ENCODE peak calls at places on chromosomes 6 and 20, in eight cellular contexts. K is choroid plexus epithelial cell, U is fibroblast of lung, M is fibroblast of mammary gland, L is fibroblast of pulmonary artery, S is epithelial cell of esophagus, P is AG10803, F is adrenal gland. I is an unnamed sample.

GRCh38 chr20:58851221-58851968 is 693 bp upstream of the GNAS-AS1 start:
- DNase-seq in S (no peak), L (no peak), M (no peak), K (no peak), F (no peak), U (no peak), P (no peak), I (no peak)

GRCh38 chr20:44909872-44910689 is at the start of gene PABPC1L:
- DNase-seq in K (peak), L (peak), U (peak), P (peak), F (peak), S (peak), M (peak), I (peak)

GRCh38 chr6:49551126-49551865 is 828 bp downstream of the C6orf141 start:
- DNase-seq in M (no peak), K (peak), U (peak), L (no peak), F (no peak), P (peak), S (peak), I (no peak)

GRCh38 chr6:72322778-72323177 is 299.1 kb upstream of the KCNQ5 start:
- DNase-seq in L (peak), P (peak), K (peak), F (no peak), M (peak), U (peak), S (no peak), I (peak)

GRCh38 chr6:37524025-37524647 is 24.4 kb upstream of the CCDC167 start:
- DNase-seq in P (no peak), S (peak), K (peak), M (peak), F (no peak), L (peak), U (peak), I (peak)

GRCh38 chr6:160088069-160088773 is 33.4 kb upstream of the SLC22A1 start:
- DNase-seq in L (peak), K (peak), F (peak), P (peak), M (peak), U (peak), S (peak), I (peak)

GRCh38 chr6:117739869-117740268 is 64.6 kb downstream of the NUS1 start:
- DNase-seq in M (no peak), S (no peak), L (no peak), P (no peak), K (no peak), F (no peak), U (no peak), I (no peak)

GRCh38 chr6:45587229-45588060 is 209.7 kb upstream of the SUPT3H start:
- DNase-seq in P (no peak), U (no peak), L (no peak), K (no peak), F (no peak), M (no peak), S (peak), I (no peak)

GRCh38 chr6:35419431-35419830 is 32.7 kb upstream of the FANCE start:
- DNase-seq in P (peak), U (peak), F (no peak), M (peak), K (peak), L (peak), S (no peak), I (peak)

GRCh38 chr6:142944126-142945066 is 580 bp downstream of the HIVEP2 start:
- DNase-seq in U (peak), L (peak), K (peak), M (peak), S (peak), P (peak), F (peak), I (peak)

GRCh38 chr6:7042654-7043545 is 64.9 kb upstream of the RREB1 start:
- DNase-seq in M (no peak), P (no peak), S (no peak), K (peak), U (no peak), L (no peak), F (no peak), I (no peak)

GRCh38 chr20:2234788-2235187 is 61.0 kb upstream of the TGM3 start:
- DNase-seq in K (peak), S (no peak), P (peak), L (no peak), F (no peak), M (no peak), U (peak), I (peak)

GRCh38 chr6:163300838-163301237 is 113.7 kb upstream of the QKI start:
- DNase-seq in F (no peak), K (no peak), M (no peak), U (no peak), L (no peak), P (no peak), S (no peak), I (no peak)

GRCh38 chr6:13397359-13398080 is 69.2 kb upstream of the TBC1D7 start:
- DNase-seq in F (no peak), K (no peak), P (peak), L (no peak), U (peak), M (no peak), S (no peak), I (no peak)

GRCh38 chr6:31209137-31209536 is 38.7 kb upstream of the POU5F1 start:
- DNase-seq in U (no peak), P (no peak), L (no peak), S (no peak), M (no peak), F (no peak), K (no peak), I (no peak)

GRCh38 chr6:37575221-37575620 is 75.5 kb upstream of the CCDC167 start:
- DNase-seq in M (no peak), K (no peak), S (no peak), L (no peak), P (no peak), F (no peak), U (no peak), I (no peak)

GRCh38 chr20:4613718-4614620 is 107.7 kb upstream of the PRND start:
- DNase-seq in U (peak), F (peak), M (peak), L (peak), P (peak), K (peak), S (peak), I (peak)

GRCh38 chr6:136401749-136402148 is 112.1 kb upstream of the BCLAF1 start:
- DNase-seq in P (peak), F (no peak), S (peak), L (no peak), M (peak), K (peak), U (peak), I (no peak)

GRCh38 chr6:132209351-132209750 is 191.9 kb downstream of the MOXD1 start:
- DNase-seq in L (no peak), F (no peak), U (no peak), M (no peak), P (no peak), K (no peak), S (peak), I (no peak)

GRCh38 chr20:17687800-17688199 is 5.8 kb upstream of the RRBP1 start:
- DNase-seq in K (no peak), M (no peak), P (no peak), S (no peak), U (no peak), F (no peak), L (no peak), I (no peak)

DNA sequence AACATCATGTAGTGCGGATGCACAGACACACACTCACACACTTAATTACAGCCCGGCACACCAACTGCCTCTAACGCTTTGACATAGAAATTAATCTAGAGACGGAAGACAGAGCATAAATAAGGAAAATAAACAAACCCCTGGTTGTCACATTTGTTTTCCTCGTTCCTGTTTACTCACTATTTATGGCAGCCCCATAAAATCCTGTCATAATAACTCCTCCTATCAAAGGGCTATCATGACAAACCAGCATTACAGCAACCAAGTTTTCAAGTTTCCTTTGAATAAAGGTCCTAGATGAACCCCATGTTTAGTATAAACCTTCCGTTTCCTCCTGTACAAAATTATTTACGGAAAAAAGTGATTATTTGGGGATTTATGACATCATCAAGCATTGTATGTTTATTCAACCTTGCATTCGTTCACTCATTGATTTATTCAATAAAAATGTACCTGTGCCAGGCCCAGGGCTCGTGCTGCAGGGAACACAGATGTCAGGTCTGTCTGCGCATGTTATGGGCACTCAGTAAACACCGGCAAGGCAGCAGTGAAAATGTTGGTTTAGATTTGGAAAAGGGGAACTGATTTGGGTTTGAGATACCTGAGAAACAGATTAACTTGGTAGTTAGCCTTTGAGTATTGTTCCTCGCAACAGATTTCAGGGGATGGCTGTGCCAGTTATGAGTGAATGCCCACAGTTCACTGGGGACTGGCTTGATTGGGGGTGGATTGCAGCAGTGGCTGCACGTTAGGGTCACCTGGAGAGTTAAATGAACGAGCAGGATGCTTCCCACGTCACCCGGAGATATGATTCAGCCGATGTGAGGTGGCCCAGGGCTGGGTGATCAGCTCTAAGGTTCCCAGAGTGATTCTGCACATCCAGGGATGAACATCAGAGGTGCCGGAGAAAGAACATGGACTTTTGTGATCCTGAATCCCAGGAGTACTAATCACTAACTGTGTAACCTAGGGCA is 295.3 kb upstream of the FOXQ1 start:
- DNase-seq in M (no peak), S (no peak), P (no peak), U (no peak), K (no peak), L (no peak), F (no peak), I (no peak)
- TF ChIP-seq CTCF in M (no peak), S (no peak), P (no peak), U (no peak), K (no peak), L (no peak), F (no peak), I (no peak)

GRCh38 chr20:36543187-36544133 is 2.1 kb downstream of the MYL9 start:
- DNase-seq in L (peak), U (peak), K (peak), F (peak), S (no peak), P (peak), M (peak), I (peak)
- H3K4me3 ChIP-seq in L (peak), U (peak), K (peak), F (peak), S (no peak), P (peak), M (peak), I (peak)

DNA sequence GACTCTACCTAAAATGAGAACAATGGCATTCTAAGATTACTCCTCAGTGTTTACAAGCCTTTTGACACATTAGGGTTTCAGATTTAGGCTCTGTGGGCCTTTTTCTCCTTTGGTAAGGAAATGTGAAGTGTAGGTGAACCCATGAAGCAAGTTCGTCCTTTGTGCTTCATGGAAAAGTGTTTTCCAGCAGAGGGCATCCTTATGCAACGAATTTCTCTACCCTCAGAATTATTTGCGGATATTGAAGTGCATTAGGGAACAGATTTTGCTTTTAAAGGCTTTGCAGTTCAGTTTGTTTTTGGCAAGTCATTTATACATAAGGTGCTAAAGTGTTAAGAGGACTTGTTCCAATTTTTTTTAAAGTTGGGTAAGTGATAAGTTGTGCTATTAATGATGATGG is 55.7 kb upstream of the FERMT1 start:
- DNase-seq in P (peak), L (peak), K (peak), U (peak), F (peak), S (peak), M (peak), I (peak)
- TF ChIP-seq CTCF in P (peak), L (peak), K (peak), U (peak), F (peak), S (peak), M (peak), I (peak)

GRCh38 chr6:79070206-79070825 is 7.7 kb downstream of the PHIP start:
- DNase-seq in P (no peak), L (no peak), S (no peak), M (peak), F (no peak), K (peak), U (peak), I (no peak)

GRCh38 chr6:79073888-79074287 is 4.2 kb downstream of the PHIP start:
- DNase-seq in L (no peak), P (no peak), M (no peak), K (no peak), S (no peak), F (no peak), U (no peak), I (no peak)

GRCh38 chr6:79071547-79071946 is 6.5 kb downstream of the PHIP start:
- DNase-seq in S (no peak), P (no peak), K (no peak), M (no peak), U (no peak), F (no peak), L (no peak), I (no peak)

GRCh38 chr6:79076160-79076559 is 1.9 kb downstream of the PHIP start:
- DNase-seq in K (peak), L (peak), F (no peak), S (peak), P (peak), U (peak), M (peak), I (peak)

DNA sequence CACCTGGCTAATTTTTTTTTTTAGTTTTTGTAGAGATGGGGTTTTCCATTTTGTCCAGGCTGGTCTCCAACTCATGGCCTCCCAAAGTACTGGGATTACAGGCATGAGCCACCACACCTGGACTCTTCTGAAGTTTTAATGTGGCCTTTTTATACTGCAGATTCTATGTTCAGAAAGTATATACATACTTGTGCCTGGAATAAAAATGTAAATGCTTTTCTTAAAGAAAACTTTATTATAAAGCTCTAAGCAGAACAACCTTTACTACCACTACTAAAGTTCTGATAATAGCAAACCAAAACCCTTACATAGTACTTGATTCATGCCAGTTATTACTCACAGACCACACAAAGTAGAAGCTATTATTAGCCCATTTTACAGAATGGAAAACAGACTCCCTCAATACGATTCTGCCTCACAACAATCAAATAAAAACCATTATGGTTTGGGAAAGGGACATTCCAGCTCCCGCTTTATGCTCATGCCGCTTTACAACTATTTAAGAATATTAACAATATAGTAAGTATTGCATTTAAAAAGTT is 5.3 kb downstream of the PHIP start:
- DNase-seq in F (no peak), U (no peak), P (no peak), M (no peak), S (no peak), K (no peak), L (no peak), I (no peak)
- H3K4me3 ChIP-seq in F (no peak), U (no peak), P (no peak), M (no peak), S (no peak), K (no peak), L (no peak), I (no peak)

GRCh38 chr20:36141310-36141709 is 13.2 kb upstream of the EPB41L1 start:
- DNase-seq in U (no peak), S (no peak), K (no peak), L (no peak), M (no peak), F (no peak), P (no peak), I (no peak)
- TF ChIP-seq CTCF in U (no peak), S (no peak), K (peak), L (no peak), M (no peak), F (no peak), P (no peak), I (no peak)

GRCh38 chr20:48919882-48920526 is 1.5 kb upstream of the ARFGEF2 start:
- DNase-seq in L (no peak), U (no peak), P (no peak), K (no peak), M (no peak), F (peak), S (no peak), I (no peak)
- H3K4me3 ChIP-seq in L (no peak), U (no peak), P (no peak), K (no peak), M (no peak), F (no peak), S (no peak), I (no peak)

DNA sequence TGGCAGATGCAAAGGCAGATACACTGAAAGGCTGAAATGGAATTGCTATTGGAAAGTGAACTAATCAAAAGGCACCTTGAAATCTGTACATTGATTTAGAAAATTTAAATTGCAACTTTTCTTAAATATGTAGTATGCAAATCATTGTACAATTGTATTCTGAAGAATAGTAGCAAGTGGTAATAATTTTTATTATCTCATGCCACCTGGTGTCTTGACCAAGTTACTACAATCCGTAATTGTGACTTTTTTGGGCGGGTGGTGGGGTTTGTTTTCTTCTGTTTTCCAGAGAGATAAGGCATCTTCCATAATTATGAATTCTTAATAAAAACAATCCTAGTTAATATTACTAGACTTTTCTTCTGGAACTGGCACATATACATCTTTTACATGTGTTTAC is 12.5 kb upstream of the BCKDHB start:
- DNase-seq in L (peak), M (peak), P (peak), S (peak), F (no peak), U (peak), K (peak), I (peak)
- TF ChIP-seq CTCF in L (peak), M (peak), P (peak), S (peak), F (peak), U (peak), K (peak), I (peak)

DNA sequence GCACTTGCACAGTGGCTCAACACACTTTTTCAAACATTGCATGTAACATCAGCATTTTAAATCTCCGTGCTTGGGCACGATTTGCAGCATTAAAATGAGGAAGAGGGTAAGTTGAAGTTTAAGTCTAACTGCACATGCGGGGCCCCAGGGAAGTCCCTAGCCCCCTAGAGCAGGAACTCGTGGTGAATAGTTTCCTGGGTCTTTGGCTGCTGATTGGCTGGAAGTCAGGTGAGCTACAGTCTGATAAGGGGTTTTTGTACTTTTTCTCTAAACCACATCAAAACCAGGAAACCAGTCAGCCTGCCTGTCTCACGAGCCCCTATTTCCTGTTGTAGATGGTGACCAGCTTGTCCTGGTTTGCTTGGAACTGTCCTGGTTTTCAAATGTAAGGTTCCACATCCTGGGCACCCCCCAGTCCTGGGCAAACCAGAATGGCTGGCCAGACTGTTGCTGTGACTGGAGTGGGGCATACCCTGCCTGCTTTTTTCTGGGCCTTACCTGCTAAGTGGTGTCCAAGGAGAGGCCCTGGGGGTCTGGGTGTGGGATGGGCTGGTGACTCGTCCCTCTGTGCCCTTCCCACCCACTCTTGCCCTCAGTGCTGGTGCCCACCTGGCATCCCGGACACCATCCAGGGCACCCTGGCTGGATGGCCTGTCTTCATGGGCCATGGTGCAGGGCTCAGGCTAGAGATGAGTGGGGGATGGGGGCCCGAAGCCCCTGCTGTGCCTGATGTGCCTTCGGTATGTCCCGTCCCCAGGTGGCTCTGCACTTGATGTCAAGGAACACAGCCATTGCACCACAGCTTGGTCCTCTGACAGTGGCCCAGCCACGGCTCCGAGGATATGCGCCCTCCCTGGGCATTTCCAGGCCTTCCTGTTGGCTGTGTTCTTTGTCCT is 31.8 kb downstream of the SUN5 start:
- DNase-seq in K (peak), S (no peak), F (peak), P (no peak), M (no peak), U (no peak), L (no peak), I (no peak)
- H3K4me3 ChIP-seq in K (no peak), S (no peak), F (no peak), P (no peak), M (no peak), U (no peak), L (no peak), I (no peak)

GRCh38 chr6:168815229-168815628 is 374.2 kb downstream of the SMOC2 start:
- DNase-seq in P (no peak), M (no peak), L (no peak), U (no peak), S (no peak), F (no peak), K (no peak), I (no peak)
- TF ChIP-seq CTCF in P (no peak), M (peak), L (peak), U (no peak), S (no peak), F (no peak), K (peak), I (no peak)

GRCh38 chr6:26254666-26255176 is 110.3 kb upstream of the BTN3A2 start:
- DNase-seq in K (no peak), U (no peak), F (no peak), L (no peak), M (no peak), S (no peak), P (no peak), I (peak)

GRCh38 chr6:26249709-26249958 is 115.4 kb upstream of the BTN3A2 start:
- DNase-seq in F (no peak), K (no peak), P (no peak), M (no peak), U (no peak), L (peak), S (no peak), I (no peak)

GRCh38 chr6:26251354-26252081 is 113.5 kb upstream of the BTN3A2 start:
- DNase-seq in L (peak), K (peak), S (peak), M (peak), U (peak), P (peak), F (peak), I (peak)

GRCh38 chr6:26249959-26250805 is 114.8 kb upstream of the BTN3A2 start:
- DNase-seq in L (peak), P (peak), K (peak), M (no peak), U (peak), F (peak), S (peak), I (peak)

GRCh38 chr6:26250806-26251075 is 114.3 kb upstream of the BTN3A2 start:
- DNase-seq in M (no peak), P (no peak), K (peak), S (peak), U (no peak), L (peak), F (peak), I (no peak)
- H3K4me3 ChIP-seq in M (peak), P (peak), K (peak), S (peak), U (peak), L (peak), F (peak), I (peak)